ENCODE peak calls at places on chromosomes 11 and 22, in seven cellular contexts. O, Y, M, G, P, D and L are unnamed samples.

GRCh38 chr11:36452231-36452630 is 57.8 kb downstream of the TRAF6 start:
- DNase-seq in D (no peak), P (no peak), Y (no peak), M (peak), O (peak), G (no peak), L (no peak)

GRCh38 chr11:12216542-12217422 is 106.4 kb downstream of the MICAL2 start:
- DNase-seq in O (peak), D (peak), G (no peak), P (peak), Y (no peak), M (no peak), L (no peak)

GRCh38 chr11:91433284-91434010 is 791.2 kb upstream of the FAT3 start:
- DNase-seq in O (peak), D (no peak), G (no peak), M (no peak), Y (no peak), P (no peak), L (no peak)

GRCh38 chr11:3810951-3811350 is 2.6 kb downstream of the PGAP2 start:
- DNase-seq in D (no peak), P (no peak), G (no peak), M (no peak), O (no peak), Y (no peak), L (no peak)

GRCh38 chr11:83456075-83456474 is 169.9 kb upstream of the CCDC90B start:
- DNase-seq in Y (no peak), P (peak), O (no peak), G (no peak), D (no peak), M (no peak), L (no peak)

GRCh38 chr22:45090364-45090960 is 73.3 kb upstream of the NUP50 start:
- DNase-seq in O (no peak), Y (no peak), P (peak), G (no peak), M (no peak), D (peak), L (peak)

GRCh38 chr11:19973136-19973635 is 187.1 kb downstream of the DBX1 start:
- DNase-seq in G (no peak), D (no peak), Y (no peak), M (no peak), P (no peak), O (no peak), L (no peak)

GRCh38 chr22:30005213-30005857 is 74.9 kb upstream of the HORMAD2 start:
- DNase-seq in O (peak), M (no peak), P (peak), G (no peak), D (peak), Y (peak), L (peak)

GRCh38 chr11:14454861-14455632 is 44.6 kb downstream of the COPB1 start:
- DNase-seq in P (peak), O (peak), G (no peak), Y (no peak), M (no peak), D (no peak), L (peak)

GRCh38 chr11:63763506-63764200 is 4.9 kb downstream of the ZFTA start:
- DNase-seq in G (no peak), O (no peak), P (peak), D (peak), M (no peak), Y (peak), L (no peak)

GRCh38 chr11:3130269-3131071 is 34.6 kb downstream of the OSBPL5 start:
- DNase-seq in P (no peak), Y (no peak), O (no peak), G (no peak), D (no peak), M (no peak), L (no peak)

GRCh38 chr11:129766858-129767604 is 48.6 kb upstream of the TMEM45B start:
- DNase-seq in M (no peak), Y (no peak), P (peak), O (no peak), G (no peak), D (peak), L (peak)

GRCh38 chr11:2932850-2933251 is 3.6 kb upstream of the PHLDA2 start:
- DNase-seq in D (peak), G (no peak), P (no peak), M (no peak), O (no peak), Y (no peak), L (peak)

GRCh38 chr11:119415966-119416365 is 7.0 kb downstream of the THY1 start:
- DNase-seq in G (no peak), Y (no peak), O (no peak), D (no peak), P (no peak), M (no peak), L (no peak)

GRCh38 chr11:119729581-119730346 is 764 bp upstream of the NECTIN1 start:
- DNase-seq in Y (peak), G (peak), M (no peak), P (no peak), O (no peak), D (peak), L (peak)

GRCh38 chr11:107477820-107478219 is 20.2 kb upstream of the CWF19L2 start:
- DNase-seq in O (no peak), G (no peak), M (no peak), D (no peak), P (no peak), Y (no peak), L (no peak)

GRCh38 chr22:39317084-39317755 is 2.2 kb downstream of the RPL3 start:
- DNase-seq in M (no peak), D (no peak), Y (no peak), P (no peak), G (no peak), O (no peak), L (peak)

GRCh38 chr22:39315389-39315788 is 4.0 kb downstream of the RPL3 start:
- DNase-seq in O (no peak), M (no peak), G (no peak), D (no peak), P (no peak), Y (no peak), L (no peak)

GRCh38 chr22:39317756-39318506 is 1.5 kb downstream of the RPL3 start:
- DNase-seq in M (no peak), G (no peak), D (no peak), Y (no peak), P (no peak), O (no peak), L (peak)

GRCh38 chr22:39318507-39319283 is 728 bp downstream of the RPL3 start:
- DNase-seq in P (peak), D (no peak), Y (no peak), O (no peak), G (no peak), M (no peak), L (no peak)

DNA sequence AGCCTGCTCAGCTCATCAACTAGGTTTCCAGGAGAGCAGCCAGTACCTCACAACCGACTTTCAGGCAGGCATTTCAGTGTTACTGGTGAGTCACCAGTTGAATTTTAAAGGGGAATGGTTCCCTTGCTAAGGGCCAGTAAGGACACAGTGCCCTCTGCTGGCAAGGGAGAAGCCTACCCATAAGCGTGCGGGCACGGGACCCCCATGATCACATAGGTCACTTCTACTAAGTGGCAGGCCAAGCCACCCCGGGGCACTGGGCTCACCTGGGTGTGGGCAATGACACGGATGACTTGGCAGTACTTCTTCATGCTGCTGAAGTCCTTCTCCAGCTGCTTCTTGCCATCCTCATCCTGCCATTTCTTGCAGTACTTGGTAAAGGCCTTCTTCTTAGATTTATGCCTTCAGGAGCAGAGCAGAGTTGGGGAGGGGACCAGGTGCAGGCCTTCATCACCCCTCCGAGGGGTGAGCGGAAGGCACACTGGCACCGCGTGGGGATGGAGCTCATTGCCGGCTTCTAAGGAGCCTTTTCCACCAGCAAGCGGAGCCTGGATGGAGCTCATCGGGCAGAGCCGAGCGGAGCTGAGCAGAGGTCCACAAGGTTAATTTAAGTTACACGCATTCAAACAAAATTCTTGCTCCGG is 2.9 kb downstream of the RPL3 start:
- DNase-seq in P (peak), M (peak), D (peak), Y (peak), O (peak), G (peak), L (peak)
- H3K4me3 ChIP-seq in P (peak), M (peak), D (peak), Y (no peak), O (peak), G (peak), L (peak)

DNA sequence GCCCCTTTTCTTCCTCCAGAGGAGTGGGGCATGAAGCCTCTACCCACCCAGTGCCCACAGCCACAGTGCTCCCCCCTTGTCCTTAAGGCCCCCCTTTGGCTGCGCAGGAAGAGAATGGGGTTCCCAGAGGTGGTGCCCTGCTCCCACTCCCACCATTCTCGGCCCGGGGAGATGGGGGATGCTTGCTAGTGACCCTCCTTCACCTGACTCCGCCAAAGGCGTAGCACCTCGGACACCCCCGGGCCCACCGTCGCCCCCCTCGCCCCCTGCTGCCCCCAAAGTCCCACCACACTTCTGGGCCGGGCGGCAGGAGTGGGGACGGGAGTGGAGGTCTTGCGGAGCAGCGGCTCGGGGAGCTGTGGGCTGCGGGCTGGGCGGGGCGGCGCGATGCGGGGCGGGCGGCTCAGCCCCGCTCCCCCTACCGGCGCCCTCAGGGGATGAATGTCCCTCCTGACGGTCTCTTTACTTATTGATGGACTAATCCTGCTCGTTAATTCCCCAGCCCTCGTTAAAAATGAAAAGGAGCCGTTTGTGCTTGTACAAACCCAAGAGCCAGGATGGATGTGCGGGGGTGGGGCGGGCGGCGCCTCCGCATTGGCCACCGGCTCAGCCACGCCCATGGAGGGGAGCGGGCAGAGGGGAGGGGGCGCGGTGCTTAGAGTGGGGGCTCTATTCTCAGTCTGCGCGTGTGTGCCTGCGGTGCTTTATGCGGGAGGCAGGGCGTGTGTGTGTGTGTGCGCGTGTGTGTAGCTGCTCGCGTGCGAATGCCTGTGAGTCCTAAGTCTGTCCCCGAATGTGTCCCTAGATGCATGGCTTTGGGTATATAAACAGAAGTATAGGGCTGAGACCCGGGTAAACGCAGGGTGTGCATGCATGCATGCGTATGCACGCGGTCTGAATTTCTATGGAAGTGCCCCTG is 25.6 kb downstream of the SYT7 start:
- DNase-seq in M (no peak), D (no peak), O (no peak), P (peak), G (no peak), Y (no peak), L (no peak)
- TF ChIP-seq CTCF in M (no peak), D (no peak), O (no peak), P (peak), G (no peak), Y (no peak), L (peak)

GRCh38 chr11:67614730-67615454 is 8.2 kb downstream of the NDUFV1 start:
- DNase-seq in G (no peak), P (no peak), M (no peak), D (no peak), Y (no peak), O (no peak), L (no peak)

GRCh38 chr11:67617243-67617953 is 10.7 kb downstream of the NDUFV1 start:
- DNase-seq in Y (no peak), G (no peak), D (no peak), M (no peak), O (no peak), P (no peak), L (no peak)

GRCh38 chr11:67613960-67614715 is 7.4 kb downstream of the NDUFV1 start:
- DNase-seq in O (no peak), D (peak), M (no peak), P (peak), G (no peak), Y (peak), L (peak)

GRCh38 chr11:67615455-67616430 is 9.0 kb downstream of the NDUFV1 start:
- DNase-seq in O (no peak), Y (no peak), D (peak), M (no peak), P (peak), G (no peak), L (peak)

GRCh38 chr11:67616431-67617242 is 9.9 kb downstream of the NDUFV1 start:
- DNase-seq in D (no peak), M (no peak), Y (no peak), P (no peak), O (no peak), G (no peak), L (no peak)
- H3K4me3 ChIP-seq in D (no peak), M (no peak), Y (no peak), P (no peak), O (no peak), G (no peak), L (no peak)

GRCh38 chr11:43574949-43575915 is 105.3 kb upstream of the HSD17B12 start:
- DNase-seq in M (no peak), G (peak), D (no peak), P (peak), O (no peak), Y (no peak), L (peak)

GRCh38 chr11:43576834-43577521 is 103.6 kb upstream of the HSD17B12 start:
- DNase-seq in Y (no peak), P (peak), D (peak), O (peak), M (no peak), G (no peak), L (peak)

GRCh38 chr11:43573873-43574272 is 106.7 kb upstream of the HSD17B12 start:
- DNase-seq in G (no peak), O (no peak), M (no peak), P (no peak), D (no peak), Y (no peak), L (no peak)

GRCh38 chr11:43575931-43576833 is 104.4 kb upstream of the HSD17B12 start:
- DNase-seq in P (peak), D (no peak), Y (no peak), O (no peak), G (no peak), M (no peak), L (peak)

DNA sequence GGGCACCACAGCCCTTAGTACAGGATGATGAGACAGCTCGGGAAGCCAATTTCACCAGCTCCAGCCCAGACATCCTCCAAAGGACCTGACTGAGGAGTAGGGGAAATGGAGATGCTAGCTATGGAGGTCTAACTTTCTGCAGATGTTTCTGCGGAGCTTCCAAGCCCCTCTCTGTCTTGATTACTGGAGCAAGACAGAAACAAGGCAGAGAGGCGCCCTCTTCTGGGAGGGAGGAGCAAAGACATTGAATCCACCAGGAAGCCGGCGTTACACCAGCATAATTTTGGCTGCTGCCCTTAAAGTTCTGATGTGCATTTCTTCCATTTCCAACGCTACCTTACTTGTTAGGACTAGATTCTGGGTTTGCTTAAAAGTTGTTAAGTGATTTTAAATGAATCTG is 107.3 kb upstream of the HSD17B12 start:
- DNase-seq in M (no peak), O (no peak), Y (no peak), D (no peak), P (peak), G (no peak), L (peak)
- TF ChIP-seq CTCF in M (peak), O (peak), Y (no peak), D (no peak), P (peak), G (peak), L (peak)